ENCODE peak calls at places on chromosomes 3 and 15, in ten cellular contexts. W is right cardiac atrium; E is WERI-Rb-1; D is left ventricle myocardium inferior; V is substantia nigra; U is transverse colon; S is SJSA1; H is uterus; I is H9; X is CD8-positive, alpha-beta memory T cell. L is an unnamed sample.

GRCh38 chr3:193830791-193831191 is 237.8 kb downstream of the OPA1 start:
- DNase-seq in D (no peak), E (no peak), W (no peak), V (no peak), U (no peak), S (no peak), I (no peak), H (no peak), X (no peak), L (peak)

GRCh38 chr15:75732809-75733451 is 20.3 kb upstream of the CSPG4 start:
- DNase-seq in E (peak), H (peak), D (peak), W (peak), V (peak), I (peak), S (peak), U (peak), X (peak), L (no peak)

GRCh38 chr15:67822537-67823370 is 2.6 kb upstream of the SKOR1 start:
- DNase-seq in H (no peak), W (no peak), I (peak), D (no peak), X (no peak), S (no peak), E (no peak), U (no peak), V (no peak), L (no peak)

GRCh38 chr3:39107874-39108308 is 411 bp downstream of the TTC21A start:
- DNase-seq in I (no peak), S (no peak), H (no peak), E (peak), X (peak), D (no peak), U (no peak), V (no peak), W (no peak), L (no peak)

GRCh38 chr3:194988495-194989165 is 282.3 kb downstream of the XXYLT1 start:
- DNase-seq in D (no peak), U (no peak), I (no peak), H (no peak), X (no peak), E (no peak), S (peak), W (no peak), V (no peak), L (no peak)

GRCh38 chr15:60563539-60564404 is 84.8 kb upstream of the ICE2 start:
- DNase-seq in W (no peak), D (no peak), X (peak), E (no peak), H (no peak), U (no peak), I (no peak), V (no peak), S (no peak), L (no peak)

GRCh38 chr15:63811942-63812341 is 21.8 kb downstream of the HERC1 start:
- DNase-seq in S (no peak), D (no peak), X (no peak), H (no peak), W (no peak), E (no peak), U (no peak), I (no peak), V (no peak), L (no peak)

GRCh38 chr15:33581032-33581431 is 270.3 kb downstream of the RYR3 start:
- DNase-seq in V (no peak), E (no peak), U (no peak), X (no peak), W (no peak), I (no peak), D (no peak), S (no peak), H (no peak), L (peak)

GRCh38 chr3:155859859-155860258 is 5.6 kb upstream of the SLC33A1 start:
- DNase-seq in X (no peak), E (no peak), D (no peak), H (no peak), V (no peak), I (no peak), U (no peak), S (peak), W (no peak), L (no peak)

GRCh38 chr3:33858131-33858530 is 59.7 kb downstream of the PDCD6IP start:
- DNase-seq in U (no peak), S (no peak), V (no peak), X (no peak), I (no peak), H (no peak), D (no peak), W (no peak), E (no peak), L (no peak)

GRCh38 chr3:188214442-188214841 is 60.5 kb downstream of the LPP start:
- DNase-seq in V (no peak), W (no peak), S (no peak), U (no peak), E (peak), D (no peak), H (no peak), I (no peak), X (no peak), L (no peak)

GRCh38 chr3:23004971-23005370 is 198.2 kb upstream of the UBE2E2 start:
- DNase-seq in I (no peak), V (no peak), U (no peak), S (peak), D (no peak), W (no peak), X (no peak), E (no peak), H (no peak), L (peak)

GRCh38 chr3:46356909-46357308 is 3.0 kb downstream of the CCR2 start:
- DNase-seq in V (no peak), I (no peak), D (no peak), H (no peak), E (no peak), S (no peak), U (no peak), X (no peak), W (no peak), L (no peak)

GRCh38 chr3:47441796-47442551 is 33.8 kb downstream of the SCAP start:
- DNase-seq in H (no peak), V (no peak), E (no peak), X (no peak), S (no peak), I (no peak), W (no peak), D (no peak), U (peak), L (no peak)
- H3K27ac ChIP-seq in H (peak), V (no peak), E (no peak), X (no peak), S (no peak), I (no peak), W (peak), D (peak), U (peak), L (peak)

GRCh38 chr3:125115640-125116039 is 59.8 kb upstream of the HEG1 start:
- DNase-seq in W (peak), S (no peak), U (no peak), V (no peak), I (no peak), H (no peak), X (no peak), E (no peak), D (peak), L (no peak)
- H3K27ac ChIP-seq in W (no peak), S (no peak), U (no peak), V (no peak), I (no peak), H (no peak), X (no peak), E (no peak), D (no peak), L (no peak)

GRCh38 chr3:122357828-122358617 is 25.0 kb downstream of the MIX23 start:
- DNase-seq in H (no peak), U (no peak), I (no peak), V (no peak), D (no peak), E (no peak), S (no peak), W (no peak), X (no peak), L (no peak)
- H3K27ac ChIP-seq in H (no peak), U (no peak), I (no peak), V (no peak), D (no peak), E (no peak), S (no peak), W (no peak), X (no peak), L (peak)

GRCh38 chr3:134083626-134084229 is 54.0 kb upstream of the SLCO2A1 start:
- DNase-seq in E (no peak), I (no peak), U (no peak), S (no peak), V (no peak), W (no peak), X (no peak), H (no peak), D (no peak), L (no peak)
- H3K27ac ChIP-seq in E (no peak), I (no peak), U (no peak), S (no peak), V (no peak), W (no peak), X (no peak), H (no peak), D (no peak), L (peak)

GRCh38 chr3:189629803-189630455 is 1.3 kb upstream of the TP63 start:
- DNase-seq in D (peak), I (no peak), S (no peak), W (peak), U (no peak), H (no peak), E (no peak), V (no peak), X (no peak), L (no peak)
- H3K27ac ChIP-seq in D (peak), I (no peak), S (no peak), W (no peak), U (no peak), H (no peak), E (no peak), V (no peak), X (no peak), L (no peak)

L was measured in epithelial cell of prostate.